ENCODE peak calls at places on chromosomes 2 and 18, in eight cellular contexts. One of them, this sample, is unnamed.

GRCh38 chr2:138081225-138082073 is 117.2 kb downstream of the HNMT start:
- DNase-seq in ovary: no peak
- DNase-seq in heart left ventricle: no peak
- DNase-seq in right lobe of liver: no peak
- DNase-seq in HCT116: no peak
- DNase-seq in esophagus squamous epithelium: no peak
- DNase-seq in IMR-90: no peak
- DNase-seq in A549: no peak
- DNase-seq in this sample: no peak

GRCh38 chr2:30208453-30208852 is 22.9 kb upstream of the LBH start:
- DNase-seq in ovary: peak; percentile 72
- DNase-seq in heart left ventricle: peak; percentile 63
- DNase-seq in right lobe of liver: peak; percentile 48
- DNase-seq in HCT116: peak; percentile 47
- DNase-seq in esophagus squamous epithelium: no peak
- DNase-seq in IMR-90: peak; percentile 82
- DNase-seq in A549: peak; percentile 44
- DNase-seq in this sample: peak; percentile 71

GRCh38 chr2:120231564-120231973 is 8.4 kb upstream of the TMEM185B start:
- DNase-seq in ovary: no peak
- DNase-seq in heart left ventricle: no peak
- DNase-seq in right lobe of liver: no peak
- DNase-seq in HCT116: no peak
- DNase-seq in esophagus squamous epithelium: no peak
- DNase-seq in IMR-90: no peak
- DNase-seq in A549: no peak
- DNase-seq in this sample: no peak

GRCh38 chr2:172969171-172969570 is 106.5 kb upstream of the MAP3K20 start:
- DNase-seq in ovary: no peak
- DNase-seq in heart left ventricle: no peak
- DNase-seq in right lobe of liver: no peak
- DNase-seq in HCT116: no peak
- DNase-seq in esophagus squamous epithelium: no peak
- DNase-seq in IMR-90: peak; percentile 6
- DNase-seq in A549: no peak
- DNase-seq in this sample: no peak

GRCh38 chr2:230640540-230641011 is 72.1 kb upstream of the CAB39 start:
- DNase-seq in ovary: no peak
- DNase-seq in heart left ventricle: no peak
- DNase-seq in right lobe of liver: no peak
- DNase-seq in HCT116: no peak
- DNase-seq in esophagus squamous epithelium: no peak
- DNase-seq in IMR-90: peak; percentile 84
- DNase-seq in A549: no peak
- DNase-seq in this sample: no peak

GRCh38 chr2:195710407-195710806 is 53.4 kb downstream of the SLC39A10 start:
- DNase-seq in ovary: no peak
- DNase-seq in heart left ventricle: no peak
- DNase-seq in right lobe of liver: no peak
- DNase-seq in HCT116: no peak
- DNase-seq in esophagus squamous epithelium: no peak
- DNase-seq in IMR-90: peak; percentile 96
- DNase-seq in A549: no peak
- DNase-seq in this sample: no peak

GRCh38 chr18:12388440-12388839 is 11.4 kb upstream of the AFG3L2 start:
- DNase-seq in ovary: no peak
- DNase-seq in heart left ventricle: no peak
- DNase-seq in right lobe of liver: no peak
- DNase-seq in HCT116: no peak
- DNase-seq in esophagus squamous epithelium: no peak
- DNase-seq in IMR-90: no peak
- DNase-seq in A549: no peak
- DNase-seq in this sample: no peak

GRCh38 chr2:30948120-30948519 is 140.9 kb upstream of the CAPN13 start:
- DNase-seq in ovary: no peak
- DNase-seq in heart left ventricle: no peak
- DNase-seq in right lobe of liver: no peak
- DNase-seq in HCT116: no peak
- DNase-seq in esophagus squamous epithelium: no peak
- DNase-seq in IMR-90: no peak
- DNase-seq in A549: no peak
- DNase-seq in this sample: no peak

GRCh38 chr2:227038550-227039189 is 125.3 kb downstream of the COL4A4 start:
- DNase-seq in ovary: no peak
- DNase-seq in heart left ventricle: no peak
- DNase-seq in right lobe of liver: no peak
- DNase-seq in HCT116: no peak
- DNase-seq in esophagus squamous epithelium: no peak
- DNase-seq in IMR-90: no peak
- DNase-seq in A549: no peak
- DNase-seq in this sample: no peak

GRCh38 chr2:175251425-175252041 is 70.0 kb upstream of the ATP5MC3 start:
- DNase-seq in ovary: no peak
- DNase-seq in heart left ventricle: no peak
- DNase-seq in right lobe of liver: no peak
- DNase-seq in HCT116: peak; percentile 24
- DNase-seq in esophagus squamous epithelium: no peak
- DNase-seq in IMR-90: peak; percentile 40
- DNase-seq in A549: peak; percentile 20
- DNase-seq in this sample: no peak

DNA sequence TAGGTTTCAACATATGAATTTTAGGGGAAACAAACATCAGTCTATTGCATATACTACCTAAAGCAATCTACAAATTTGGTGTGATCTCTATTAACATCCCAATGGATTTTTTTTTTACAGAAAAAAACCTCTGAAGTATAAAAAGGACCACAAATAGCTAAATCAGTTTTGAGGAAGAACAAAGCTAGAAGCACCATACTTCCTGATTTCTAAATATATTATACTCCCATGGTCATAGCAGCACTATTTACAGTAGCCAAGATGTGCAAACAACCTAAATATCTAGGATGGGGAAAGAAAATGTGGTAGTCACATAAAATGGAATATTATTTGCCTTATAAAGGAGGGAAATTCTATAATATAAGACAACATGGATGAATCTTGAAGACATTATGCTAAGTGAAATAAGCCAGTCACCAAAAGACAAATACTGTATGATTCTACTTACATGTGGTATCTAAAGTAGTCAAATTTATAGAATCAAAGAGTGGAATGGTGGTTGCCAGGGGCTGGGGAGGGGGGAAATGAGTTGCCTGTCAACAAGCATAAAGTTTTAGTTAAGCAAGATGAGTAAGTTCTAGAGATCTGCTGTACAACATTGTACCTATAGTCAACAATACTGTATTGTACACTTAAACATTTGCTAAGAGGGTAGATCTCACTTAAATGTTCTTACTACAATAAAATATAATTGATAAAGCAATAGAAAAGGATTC is 17.6 kb upstream of the CASP8 start:
- DNase-seq in ovary: no peak
- DNase-seq in heart left ventricle: no peak
- DNase-seq in right lobe of liver: no peak
- DNase-seq in HCT116: no peak
- DNase-seq in esophagus squamous epithelium: no peak
- DNase-seq in IMR-90: no peak
- DNase-seq in A549: no peak
- DNase-seq in this sample: no peak
- TF ChIP-seq POLR2A in ovary: no peak
- TF ChIP-seq POLR2A in heart left ventricle: no peak
- TF ChIP-seq POLR2A in right lobe of liver: no peak
- TF ChIP-seq POLR2A in HCT116: no peak
- TF ChIP-seq POLR2A in esophagus squamous epithelium: no peak
- TF ChIP-seq POLR2A in IMR-90: no peak
- TF ChIP-seq POLR2A in A549: no peak
- TF ChIP-seq POLR2A in this sample: no peak

DNA sequence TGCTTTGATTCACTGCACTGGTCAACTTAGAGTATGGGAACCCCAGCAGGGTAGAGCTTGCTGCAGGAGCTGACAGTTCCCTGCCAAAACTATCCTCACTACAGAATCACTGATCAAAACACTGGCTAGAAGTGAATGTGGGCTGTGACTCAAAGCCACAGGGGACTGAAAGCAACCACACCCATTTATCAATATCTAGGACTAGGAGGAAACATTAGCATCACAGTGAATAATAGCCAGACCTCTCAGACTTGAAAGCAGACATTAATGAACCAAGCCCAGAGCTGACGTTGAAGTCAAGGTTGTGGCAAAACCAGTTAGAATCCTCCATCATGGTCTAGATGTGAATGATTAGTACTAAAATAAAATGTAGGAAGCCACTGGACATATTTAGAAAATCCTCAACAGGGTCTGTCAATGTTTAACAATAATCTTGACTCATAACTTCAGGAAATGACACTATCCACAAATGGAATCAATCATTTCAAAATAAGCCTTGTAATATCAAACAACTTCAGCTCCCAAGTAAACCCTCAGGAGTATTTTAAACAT is 131.4 kb downstream of the CDH20 start:
- DNase-seq in ovary: no peak
- DNase-seq in heart left ventricle: no peak
- DNase-seq in right lobe of liver: no peak
- DNase-seq in HCT116: no peak
- DNase-seq in esophagus squamous epithelium: no peak
- DNase-seq in IMR-90: no peak
- DNase-seq in A549: no peak
- DNase-seq in this sample: no peak
- H3K4me1 ChIP-seq in ovary: no peaks in the 10 kb centered on the region
- H3K4me1 ChIP-seq in heart left ventricle: no peaks in the 10 kb centered on the region
- H3K4me1 ChIP-seq in right lobe of liver: no peaks in the 10 kb centered on the region
- H3K4me1 ChIP-seq in HCT116: no peaks in the 10 kb centered on the region
- H3K4me1 ChIP-seq in esophagus squamous epithelium: no peaks in the 10 kb centered on the region
- H3K4me1 ChIP-seq in IMR-90: no peaks in the 10 kb centered on the region
- H3K4me1 ChIP-seq in A549: no peaks in the 10 kb centered on the region
- H3K4me1 ChIP-seq in this sample: no peaks in the 10 kb centered on the region

GRCh38 chr2:33104726-33105125 is 158.0 kb downstream of the LTBP1 start:
- DNase-seq in ovary: no peak
- DNase-seq in heart left ventricle: no peak
- DNase-seq in right lobe of liver: no peak
- DNase-seq in HCT116: peak; percentile 28
- DNase-seq in esophagus squamous epithelium: no peak
- DNase-seq in IMR-90: peak; percentile 73
- DNase-seq in A549: no peak
- DNase-seq in this sample: no peak

GRCh38 chr2:33094303-33094702 is 147.6 kb downstream of the LTBP1 start:
- DNase-seq in ovary: no peak
- DNase-seq in heart left ventricle: no peak
- DNase-seq in right lobe of liver: no peak
- DNase-seq in HCT116: no peak
- DNase-seq in esophagus squamous epithelium: no peak
- DNase-seq in IMR-90: no peak
- DNase-seq in A549: no peak
- DNase-seq in this sample: no peak

GRCh38 chr2:33104052-33104623 is 157.4 kb downstream of the LTBP1 start:
- DNase-seq in ovary: no peak
- DNase-seq in heart left ventricle: no peak
- DNase-seq in right lobe of liver: no peak
- DNase-seq in HCT116: peak; percentile 6
- DNase-seq in esophagus squamous epithelium: no peak
- DNase-seq in IMR-90: peak; percentile 73
- DNase-seq in A549: no peak
- DNase-seq in this sample: no peak

DNA sequence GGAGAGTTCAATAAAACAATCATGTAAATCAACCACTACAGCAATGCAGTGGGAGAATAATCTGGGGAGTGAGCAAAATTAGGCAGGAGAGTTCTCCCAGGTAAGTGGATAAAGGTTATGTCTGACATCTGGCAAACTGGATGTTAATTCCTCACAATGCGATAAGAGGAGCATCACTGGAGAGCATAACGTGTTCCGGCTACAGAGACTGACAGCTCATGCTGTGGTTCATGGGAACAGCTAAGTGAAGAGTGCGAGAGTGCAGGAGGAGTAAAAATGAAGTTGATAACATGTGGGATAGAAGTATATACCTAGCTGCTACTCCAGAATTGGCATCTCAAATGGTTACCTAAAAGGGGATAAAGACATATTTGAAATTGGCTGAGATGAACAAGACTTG is 153.2 kb downstream of the LTBP1 start:
- DNase-seq in ovary: no peak
- DNase-seq in heart left ventricle: no peak
- DNase-seq in right lobe of liver: no peak
- DNase-seq in HCT116: no peak
- DNase-seq in esophagus squamous epithelium: no peak
- DNase-seq in IMR-90: no peak
- DNase-seq in A549: no peak
- DNase-seq in this sample: no peak
- TF ChIP-seq CTCF in ovary: no peak
- TF ChIP-seq CTCF in heart left ventricle: no peak
- TF ChIP-seq CTCF in right lobe of liver: no peak
- TF ChIP-seq CTCF in HCT116: no peak
- TF ChIP-seq CTCF in esophagus squamous epithelium: no peak
- TF ChIP-seq CTCF in IMR-90: no peak
- TF ChIP-seq CTCF in A549: no peak
- TF ChIP-seq CTCF in this sample: no peak

GRCh38 chr2:67560818-67561221 is 163.7 kb downstream of the ETAA1 start:
- DNase-seq in ovary: no peak
- DNase-seq in heart left ventricle: no peak
- DNase-seq in right lobe of liver: no peak
- DNase-seq in HCT116: no peak
- DNase-seq in esophagus squamous epithelium: no peak
- DNase-seq in IMR-90: peak; percentile 56
- DNase-seq in A549: no peak
- DNase-seq in this sample: no peak

GRCh38 chr2:67564626-67565025 is 167.5 kb downstream of the ETAA1 start:
- DNase-seq in ovary: no peak
- DNase-seq in heart left ventricle: no peak
- DNase-seq in right lobe of liver: no peak
- DNase-seq in HCT116: no peak
- DNase-seq in esophagus squamous epithelium: no peak
- DNase-seq in IMR-90: no peak
- DNase-seq in A549: no peak
- DNase-seq in this sample: no peak

GRCh38 chr2:67564076-67564475 is 166.9 kb downstream of the ETAA1 start:
- DNase-seq in ovary: no peak
- DNase-seq in heart left ventricle: no peak
- DNase-seq in right lobe of liver: no peak
- DNase-seq in HCT116: no peak
- DNase-seq in esophagus squamous epithelium: no peak
- DNase-seq in IMR-90: peak; percentile 77
- DNase-seq in A549: no peak
- DNase-seq in this sample: no peak

GRCh38 chr2:67559156-67559555 is 162.0 kb downstream of the ETAA1 start:
- DNase-seq in ovary: no peak
- DNase-seq in heart left ventricle: no peak
- DNase-seq in right lobe of liver: no peak
- DNase-seq in HCT116: no peak
- DNase-seq in esophagus squamous epithelium: no peak
- DNase-seq in IMR-90: peak; percentile 32
- DNase-seq in A549: no peak
- DNase-seq in this sample: no peak

DNA sequence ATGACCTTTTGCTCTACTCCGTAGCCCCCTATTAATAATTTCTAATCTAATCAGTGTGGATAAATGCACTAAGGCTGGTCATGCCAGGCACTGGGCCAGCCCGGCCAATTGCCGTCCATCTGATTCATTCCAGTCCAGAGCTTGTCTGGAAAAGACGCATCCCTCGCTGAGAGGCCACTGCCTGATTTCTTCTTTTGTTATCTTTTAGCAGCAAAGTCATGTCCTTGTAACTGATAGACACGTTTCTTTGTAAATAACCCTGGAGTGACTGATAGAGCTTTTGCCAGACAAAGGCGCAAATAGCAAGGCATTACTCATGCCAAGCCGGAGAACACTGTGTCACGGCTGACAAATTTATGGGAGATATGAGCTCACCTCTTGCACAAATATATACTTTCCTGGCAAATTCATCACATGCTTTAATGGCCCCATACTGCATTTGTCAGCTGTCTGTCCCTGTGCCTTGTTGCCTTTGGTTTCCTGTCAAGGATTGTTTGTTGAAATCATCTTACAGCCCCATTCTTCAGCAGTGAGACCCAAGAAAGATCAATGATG is 164.4 kb downstream of the ETAA1 start:
- DNase-seq in ovary: peak; percentile 12
- DNase-seq in heart left ventricle: peak; percentile 88
- DNase-seq in right lobe of liver: no peak
- DNase-seq in HCT116: no peak
- DNase-seq in esophagus squamous epithelium: no peak
- DNase-seq in IMR-90: peak; percentile 81
- DNase-seq in A549: peak; percentile 75
- DNase-seq in this sample: no peak
- TF ChIP-seq POLR2A in ovary: no peak
- TF ChIP-seq POLR2A in heart left ventricle: no peak
- TF ChIP-seq POLR2A in right lobe of liver: no peak
- TF ChIP-seq POLR2A in HCT116: no peak
- TF ChIP-seq POLR2A in esophagus squamous epithelium: no peak
- TF ChIP-seq POLR2A in IMR-90: no peak
- TF ChIP-seq POLR2A in A549: no peak
- TF ChIP-seq POLR2A in this sample: no peak

This sample was measured in thyroid gland.